ENCODE peak calls at places on chromosomes 7 and 10, in nine cellular contexts. One of them, this sample, is unnamed. For H3K27me3, the result is how much of the 10 kb centered on the place peaks cover.

GRCh38 chr7:1716263-1717094 is 46.4 kb downstream of the ELFN1 start:
- DNase-seq in IMR-90: peak
- DNase-seq in effector memory CD4-positive, alpha-beta T cell: no peak
- DNase-seq in GM23248: peak
- DNase-seq in neural progenitor cell: no peak
- DNase-seq in adipocyte: no peak
- DNase-seq in H1: no peak
- DNase-seq in ascending aorta: no peak
- DNase-seq in left ventricle myocardium inferior: no peak
- DNase-seq in this sample: peak

GRCh38 chr10:17871036-17871435 is 61.9 kb downstream of the MRC1 start:
- DNase-seq in IMR-90: no peak
- DNase-seq in adipocyte: no peak
- DNase-seq in left ventricle myocardium inferior: no peak
- DNase-seq in neural progenitor cell: no peak
- DNase-seq in effector memory CD4-positive, alpha-beta T cell: no peak
- DNase-seq in ascending aorta: no peak
- DNase-seq in GM23248: no peak
- DNase-seq in H1: no peak
- DNase-seq in this sample: no peak

GRCh38 chr7:748446-748845 is 21.4 kb upstream of the PRKAR1B start:
- DNase-seq in GM23248: no peak
- DNase-seq in ascending aorta: no peak
- DNase-seq in IMR-90: no peak
- DNase-seq in left ventricle myocardium inferior: no peak
- DNase-seq in adipocyte: no peak
- DNase-seq in H1: no peak
- DNase-seq in effector memory CD4-positive, alpha-beta T cell: no peak
- DNase-seq in neural progenitor cell: no peak
- DNase-seq in this sample: peak

GRCh38 chr7:155790666-155791065 is 21.6 kb downstream of the SHH start:
- DNase-seq in neural progenitor cell: no peak
- DNase-seq in IMR-90: no peak
- DNase-seq in H1: no peak
- DNase-seq in left ventricle myocardium inferior: no peak
- DNase-seq in effector memory CD4-positive, alpha-beta T cell: no peak
- DNase-seq in GM23248: no peak
- DNase-seq in adipocyte: no peak
- DNase-seq in ascending aorta: no peak
- DNase-seq in this sample: no peak

GRCh38 chr10:1706711-1707110 is 30.6 kb downstream of the ADARB2 start:
- DNase-seq in left ventricle myocardium inferior: no peak
- DNase-seq in GM23248: no peak
- DNase-seq in effector memory CD4-positive, alpha-beta T cell: no peak
- DNase-seq in adipocyte: no peak
- DNase-seq in IMR-90: no peak
- DNase-seq in H1: no peak
- DNase-seq in neural progenitor cell: no peak
- DNase-seq in ascending aorta: no peak
- DNase-seq in this sample: no peak

GRCh38 chr10:74641659-74642058 is 184.7 kb upstream of the KAT6B start:
- DNase-seq in left ventricle myocardium inferior: no peak
- DNase-seq in adipocyte: no peak
- DNase-seq in H1: no peak
- DNase-seq in IMR-90: no peak
- DNase-seq in GM23248: no peak
- DNase-seq in effector memory CD4-positive, alpha-beta T cell: no peak
- DNase-seq in ascending aorta: no peak
- DNase-seq in neural progenitor cell: no peak
- DNase-seq in this sample: no peak

GRCh38 chr7:131355917-131356777 is 28.5 kb downstream of the MKLN1 start:
- DNase-seq in ascending aorta: no peak
- DNase-seq in adipocyte: no peak
- DNase-seq in effector memory CD4-positive, alpha-beta T cell: no peak
- DNase-seq in GM23248: no peak
- DNase-seq in neural progenitor cell: no peak
- DNase-seq in left ventricle myocardium inferior: no peak
- DNase-seq in IMR-90: no peak
- DNase-seq in H1: no peak
- DNase-seq in this sample: no peak

GRCh38 chr10:110862961-110863360 is 8.8 kb upstream of the PDCD4 start:
- DNase-seq in IMR-90: no peak
- DNase-seq in neural progenitor cell: no peak
- DNase-seq in ascending aorta: no peak
- DNase-seq in effector memory CD4-positive, alpha-beta T cell: no peak
- DNase-seq in GM23248: no peak
- DNase-seq in left ventricle myocardium inferior: no peak
- DNase-seq in adipocyte: no peak
- DNase-seq in H1: no peak
- DNase-seq in this sample: no peak

GRCh38 chr7:13117103-13117502 is 429.7 kb downstream of the ARL4A start:
- DNase-seq in GM23248: peak
- DNase-seq in ascending aorta: no peak
- DNase-seq in H1: no peak
- DNase-seq in left ventricle myocardium inferior: no peak
- DNase-seq in IMR-90: peak
- DNase-seq in neural progenitor cell: peak
- DNase-seq in adipocyte: peak
- DNase-seq in effector memory CD4-positive, alpha-beta T cell: no peak
- DNase-seq in this sample: peak

GRCh38 chr10:6300106-6300783 is 97.5 kb downstream of the PFKFB3 start:
- DNase-seq in left ventricle myocardium inferior: no peak
- DNase-seq in neural progenitor cell: no peak
- DNase-seq in IMR-90: peak
- DNase-seq in effector memory CD4-positive, alpha-beta T cell: peak
- DNase-seq in ascending aorta: no peak
- DNase-seq in adipocyte: peak
- DNase-seq in H1: no peak
- DNase-seq in GM23248: peak
- DNase-seq in this sample: no peak

GRCh38 chr10:100265821-100266485 is 1.5 kb downstream of the CWF19L1 start:
- DNase-seq in GM23248: peak
- DNase-seq in H1: no peak
- DNase-seq in left ventricle myocardium inferior: no peak
- DNase-seq in IMR-90: no peak
- DNase-seq in adipocyte: peak
- DNase-seq in ascending aorta: no peak
- DNase-seq in effector memory CD4-positive, alpha-beta T cell: no peak
- DNase-seq in neural progenitor cell: no peak
- DNase-seq in this sample: no peak

GRCh38 chr7:148011753-148012152 is 578.8 kb upstream of the C7orf33 start:
- DNase-seq in effector memory CD4-positive, alpha-beta T cell: no peak
- DNase-seq in H1: no peak
- DNase-seq in left ventricle myocardium inferior: no peak
- DNase-seq in adipocyte: no peak
- DNase-seq in GM23248: no peak
- DNase-seq in neural progenitor cell: peak
- DNase-seq in IMR-90: no peak
- DNase-seq in ascending aorta: no peak
- DNase-seq in this sample: no peak

DNA sequence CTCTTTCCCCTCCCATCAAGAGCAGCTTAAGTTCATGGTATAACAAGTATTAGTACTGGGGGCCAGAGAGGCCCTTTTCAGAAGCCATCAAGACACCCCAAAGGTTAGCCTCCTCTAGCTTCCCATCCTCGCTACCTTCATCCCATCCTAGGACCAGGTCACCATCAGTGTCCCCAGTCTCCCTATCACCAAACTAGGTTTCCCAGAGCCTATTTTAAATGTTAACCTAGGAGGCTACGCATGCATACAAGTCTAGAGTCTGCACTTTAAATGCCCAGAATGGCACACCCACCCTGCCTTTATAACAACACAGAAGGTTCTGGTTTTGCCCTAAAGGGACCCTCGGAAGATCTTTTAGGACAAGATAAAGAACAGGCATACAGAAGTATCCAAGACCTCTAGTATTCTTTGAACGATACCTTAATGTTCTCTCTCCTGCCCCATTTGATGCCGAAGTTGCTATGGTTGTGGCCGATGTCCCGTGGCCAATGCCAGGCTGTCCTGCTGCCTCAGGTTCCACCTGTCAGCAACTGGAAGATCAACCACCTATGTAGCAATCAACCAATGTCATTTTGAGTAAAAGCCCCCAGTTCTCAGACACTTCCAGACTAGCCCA is 2.2 kb downstream of the GPRIN2 start:
- DNase-seq in left ventricle myocardium inferior: no peak
- DNase-seq in H1: no peak
- DNase-seq in ascending aorta: no peak
- DNase-seq in neural progenitor cell: no peak
- DNase-seq in IMR-90: no peak
- DNase-seq in adipocyte: no peak
- DNase-seq in GM23248: no peak
- DNase-seq in effector memory CD4-positive, alpha-beta T cell: no peak
- DNase-seq in this sample: no peak
- H3K27me3 ChIP-seq in left ventricle myocardium inferior: half or more
- H3K27me3 ChIP-seq in H1: under half
- H3K27me3 ChIP-seq in ascending aorta: under half
- H3K27me3 ChIP-seq in neural progenitor cell: under half
- H3K27me3 ChIP-seq in IMR-90: half or more
- H3K27me3 ChIP-seq in adipocyte: half or more
- H3K27me3 ChIP-seq in GM23248: half or more
- H3K27me3 ChIP-seq in effector memory CD4-positive, alpha-beta T cell: under half
- H3K27me3 ChIP-seq in this sample: under half

GRCh38 chr10:21530168-21530567 is 3.9 kb upstream of the MLLT10 start:
- DNase-seq in left ventricle myocardium inferior: no peak
- DNase-seq in IMR-90: no peak
- DNase-seq in H1: no peak
- DNase-seq in ascending aorta: no peak
- DNase-seq in neural progenitor cell: no peak
- DNase-seq in effector memory CD4-positive, alpha-beta T cell: no peak
- DNase-seq in GM23248: no peak
- DNase-seq in adipocyte: no peak
- DNase-seq in this sample: no peak
- H3K4me3 ChIP-seq in left ventricle myocardium inferior: no peak
- H3K4me3 ChIP-seq in IMR-90: no peak
- H3K4me3 ChIP-seq in H1: no peak
- H3K4me3 ChIP-seq in ascending aorta: no peak
- H3K4me3 ChIP-seq in neural progenitor cell: peak
- H3K4me3 ChIP-seq in effector memory CD4-positive, alpha-beta T cell: no peak
- H3K4me3 ChIP-seq in GM23248: no peak
- H3K4me3 ChIP-seq in adipocyte: no peak
- H3K4me3 ChIP-seq in this sample: no peak

GRCh38 chr10:116630020-116630419 is 9.3 kb downstream of the PNLIPRP2 start:
- DNase-seq in ascending aorta: no peak
- DNase-seq in H1: no peak
- DNase-seq in left ventricle myocardium inferior: no peak
- DNase-seq in effector memory CD4-positive, alpha-beta T cell: no peak
- DNase-seq in GM23248: no peak
- DNase-seq in neural progenitor cell: no peak
- DNase-seq in IMR-90: no peak
- DNase-seq in adipocyte: no peak
- DNase-seq in this sample: no peak

GRCh38 chr10:116636385-116636784 is 15.6 kb downstream of the PNLIPRP2 start:
- DNase-seq in adipocyte: no peak
- DNase-seq in effector memory CD4-positive, alpha-beta T cell: no peak
- DNase-seq in GM23248: no peak
- DNase-seq in neural progenitor cell: no peak
- DNase-seq in IMR-90: no peak
- DNase-seq in H1: no peak
- DNase-seq in left ventricle myocardium inferior: no peak
- DNase-seq in ascending aorta: no peak
- DNase-seq in this sample: no peak

GRCh38 chr10:116631871-116632295 is 11.1 kb downstream of the PNLIPRP2 start:
- DNase-seq in neural progenitor cell: no peak
- DNase-seq in ascending aorta: no peak
- DNase-seq in effector memory CD4-positive, alpha-beta T cell: no peak
- DNase-seq in left ventricle myocardium inferior: no peak
- DNase-seq in GM23248: no peak
- DNase-seq in H1: no peak
- DNase-seq in IMR-90: no peak
- DNase-seq in adipocyte: no peak
- DNase-seq in this sample: no peak

GRCh38 chr10:116634126-116634975 is 13.6 kb downstream of the PNLIPRP2 start:
- DNase-seq in effector memory CD4-positive, alpha-beta T cell: no peak
- DNase-seq in GM23248: no peak
- DNase-seq in ascending aorta: no peak
- DNase-seq in left ventricle myocardium inferior: no peak
- DNase-seq in H1: no peak
- DNase-seq in neural progenitor cell: no peak
- DNase-seq in IMR-90: no peak
- DNase-seq in adipocyte: no peak
- DNase-seq in this sample: no peak

GRCh38 chr10:116632831-116633600 is 12.3 kb downstream of the PNLIPRP2 start:
- DNase-seq in adipocyte: no peak
- DNase-seq in neural progenitor cell: no peak
- DNase-seq in IMR-90: no peak
- DNase-seq in effector memory CD4-positive, alpha-beta T cell: no peak
- DNase-seq in H1: no peak
- DNase-seq in GM23248: no peak
- DNase-seq in left ventricle myocardium inferior: no peak
- DNase-seq in ascending aorta: no peak
- DNase-seq in this sample: no peak
- H3K27me3 ChIP-seq in adipocyte: under half
- H3K27me3 ChIP-seq in neural progenitor cell: under half
- H3K27me3 ChIP-seq in IMR-90: under half
- H3K27me3 ChIP-seq in effector memory CD4-positive, alpha-beta T cell: under half
- H3K27me3 ChIP-seq in H1: under half
- H3K27me3 ChIP-seq in GM23248: under half
- H3K27me3 ChIP-seq in left ventricle myocardium inferior: under half
- H3K27me3 ChIP-seq in ascending aorta: under half
- H3K27me3 ChIP-seq in this sample: under half

GRCh38 chr10:49760789-49761188 is 1.3 kb downstream of the OGDHL start:
- DNase-seq in H1: no peak
- DNase-seq in adipocyte: no peak
- DNase-seq in neural progenitor cell: no peak
- DNase-seq in effector memory CD4-positive, alpha-beta T cell: no peak
- DNase-seq in GM23248: no peak
- DNase-seq in ascending aorta: no peak
- DNase-seq in left ventricle myocardium inferior: no peak
- DNase-seq in IMR-90: no peak
- DNase-seq in this sample: peak
- H3K4me3 ChIP-seq in H1: no peak
- H3K4me3 ChIP-seq in adipocyte: no peak
- H3K4me3 ChIP-seq in neural progenitor cell: no peak
- H3K4me3 ChIP-seq in effector memory CD4-positive, alpha-beta T cell: no peak
- H3K4me3 ChIP-seq in GM23248: no peak
- H3K4me3 ChIP-seq in ascending aorta: no peak
- H3K4me3 ChIP-seq in left ventricle myocardium inferior: no peak
- H3K4me3 ChIP-seq in IMR-90: no peak
- H3K4me3 ChIP-seq in this sample: no peak

This sample was measured in H7.